ENCODE peak calls at places on chromosomes 11 and 22, in five cellular contexts. Y is GM12891, K is left ventricle myocardium superior, X is Calu3, G is substantia nigra. B is an unnamed sample.
A peak's percentile ranks its signal among the peaks of the same experiment; 100 is the strongest.

GRCh38 chr22:29268511-29269229 is 602 bp downstream of the EWSR1 start:
- DNase-seq in Y (no peak), K (peak; percentile 86), X (peak; percentile 36), G (peak; percentile 73), B (no peak)

GRCh38 chr22:48393041-48393370 is 1434.7 kb downstream of the BRD1 start:
- DNase-seq in Y (no peak), K (no peak), X (no peak), G (no peak), B (no peak)

GRCh38 chr11:65424200-65425104 is 1.9 kb downstream of the NEAT1 start:
- DNase-seq in Y (no peak), K (peak; percentile 68), X (no peak), G (peak; percentile 56), B (peak; percentile 54)

GRCh38 chr11:118010738-118011461 is 24.7 kb downstream of the IL10RA start:
- DNase-seq in Y (peak; percentile 50), K (peak; percentile 57), X (no peak), G (peak; percentile 39), B (no peak)

GRCh38 chr11:122883682-122883981 is 1.1 kb downstream of the JHY start:
- DNase-seq in Y (no peak), K (no peak), X (no peak), G (no peak), B (no peak)

GRCh38 chr22:44578516-44579230 is 80.6 kb upstream of the RTL6 start:
- DNase-seq in Y (no peak), K (no peak), X (no peak), G (no peak), B (no peak)

GRCh38 chr11:74937696-74938475 is 11.0 kb downstream of the XRRA1 start:
- DNase-seq in Y (no peak), K (no peak), X (no peak), G (no peak), B (no peak)

GRCh38 chr11:75013051-75013450 is 24.3 kb downstream of the NEU3 start:
- DNase-seq in Y (no peak), K (no peak), X (no peak), G (no peak), B (no peak)

GRCh38 chr22:47284360-47284759 is 521.9 kb downstream of the TBC1D22A start:
- DNase-seq in Y (no peak), K (no peak), X (no peak), G (no peak), B (no peak)

GRCh38 chr11:1198766-1199688 is 23.8 kb upstream of the MUC5B start:
- DNase-seq in Y (no peak), K (peak; percentile 26), X (no peak), G (no peak), B (no peak)

GRCh38 chr11:20022363-20023081 is 137.8 kb downstream of the DBX1 start:
- DNase-seq in Y (no peak), K (no peak), X (peak; percentile 9), G (no peak), B (no peak)

GRCh38 chr22:30743257-30744020 is 48.8 kb downstream of the OSBP2 start:
- DNase-seq in Y (no peak), K (no peak), X (no peak), G (no peak), B (no peak)

GRCh38 chr22:31912402-31912733 is 32.0 kb upstream of the YWHAH start:
- DNase-seq in Y (no peak), K (no peak), X (no peak), G (no peak), B (no peak)

GRCh38 chr22:36636916-36637315 is 66.6 kb downstream of the CACNG2 start:
- DNase-seq in Y (no peak), K (no peak), X (no peak), G (no peak), B (no peak)